ENCODE peak calls at places on chromosomes 7 and 10, in six cellular contexts. One of them, this sample, is unnamed.

GRCh38 chr7:95331004-95331337 is 6.6 kb upstream of the PON1 start:
- DNase-seq in type B pancreatic cell: no peak
- DNase-seq in astrocyte of the spinal cord: no peak
- DNase-seq in A549: no peak
- DNase-seq in HFF-Myc: no peak
- DNase-seq in sigmoid colon: no peak
- DNase-seq in this sample: no peak

GRCh38 chr7:5526190-5527037 is 102.8 kb upstream of the TNRC18 start:
- DNase-seq in sigmoid colon: peak
- DNase-seq in type B pancreatic cell: no peak
- DNase-seq in astrocyte of the spinal cord: peak
- DNase-seq in HFF-Myc: no peak
- DNase-seq in A549: no peak
- DNase-seq in this sample: no peak

GRCh38 chr7:18607025-18607424 is 111.5 kb downstream of the HDAC9 start:
- DNase-seq in astrocyte of the spinal cord: peak
- DNase-seq in type B pancreatic cell: no peak
- DNase-seq in HFF-Myc: no peak
- DNase-seq in A549: no peak
- DNase-seq in sigmoid colon: no peak
- DNase-seq in this sample: no peak

GRCh38 chr7:50826371-50827172 is 43.9 kb upstream of the GRB10 start:
- DNase-seq in A549: peak
- DNase-seq in sigmoid colon: no peak
- DNase-seq in HFF-Myc: peak
- DNase-seq in type B pancreatic cell: no peak
- DNase-seq in astrocyte of the spinal cord: peak
- DNase-seq in this sample: no peak

GRCh38 chr7:82050134-82050533 is 280.3 kb upstream of the HGF start:
- DNase-seq in astrocyte of the spinal cord: peak
- DNase-seq in HFF-Myc: peak
- DNase-seq in sigmoid colon: no peak
- DNase-seq in A549: peak
- DNase-seq in type B pancreatic cell: no peak
- DNase-seq in this sample: no peak

GRCh38 chr10:24393206-24393605 is 184.3 kb downstream of the KIAA1217 start:
- DNase-seq in type B pancreatic cell: no peak
- DNase-seq in HFF-Myc: no peak
- DNase-seq in A549: no peak
- DNase-seq in sigmoid colon: no peak
- DNase-seq in astrocyte of the spinal cord: no peak
- DNase-seq in this sample: no peak

GRCh38 chr7:151396328-151396970 is 13.4 kb downstream of the WDR86 start:
- DNase-seq in astrocyte of the spinal cord: no peak
- DNase-seq in type B pancreatic cell: no peak
- DNase-seq in HFF-Myc: no peak
- DNase-seq in A549: no peak
- DNase-seq in sigmoid colon: no peak
- DNase-seq in this sample: peak

GRCh38 chr7:4871930-4872675 is 10.3 kb upstream of the PAPOLB start:
- DNase-seq in sigmoid colon: no peak
- DNase-seq in A549: no peak
- DNase-seq in astrocyte of the spinal cord: no peak
- DNase-seq in HFF-Myc: no peak
- DNase-seq in type B pancreatic cell: no peak
- DNase-seq in this sample: no peak

GRCh38 chr7:24715661-24716479 is 41.4 kb downstream of the GSDME start:
- DNase-seq in astrocyte of the spinal cord: peak
- DNase-seq in sigmoid colon: no peak
- DNase-seq in type B pancreatic cell: no peak
- DNase-seq in HFF-Myc: peak
- DNase-seq in A549: peak
- DNase-seq in this sample: no peak

GRCh38 chr10:118927317-118927716 is 102.2 kb upstream of the NANOS1 start:
- DNase-seq in sigmoid colon: no peak
- DNase-seq in type B pancreatic cell: peak
- DNase-seq in astrocyte of the spinal cord: no peak
- DNase-seq in HFF-Myc: no peak
- DNase-seq in A549: no peak
- DNase-seq in this sample: no peak

GRCh38 chr10:17582015-17582414 is 35.2 kb downstream of the HACD1 start:
- DNase-seq in A549: no peak
- DNase-seq in HFF-Myc: no peak
- DNase-seq in astrocyte of the spinal cord: no peak
- DNase-seq in sigmoid colon: no peak
- DNase-seq in type B pancreatic cell: no peak
- DNase-seq in this sample: no peak

GRCh38 chr7:94395141-94396041 is 696 bp downstream of the COL1A2 start:
- DNase-seq in HFF-Myc: peak
- DNase-seq in A549: peak
- DNase-seq in type B pancreatic cell: no peak
- DNase-seq in astrocyte of the spinal cord: peak
- DNase-seq in sigmoid colon: peak
- DNase-seq in this sample: no peak

GRCh38 chr10:30827531-30828120 is 198.1 kb upstream of the LYZL2 start:
- DNase-seq in type B pancreatic cell: no peak
- DNase-seq in sigmoid colon: peak
- DNase-seq in HFF-Myc: peak
- DNase-seq in A549: no peak
- DNase-seq in astrocyte of the spinal cord: peak
- DNase-seq in this sample: no peak

GRCh38 chr7:47038621-47039020 is 543.3 kb downstream of the TNS3 start:
- DNase-seq in A549: no peak
- DNase-seq in type B pancreatic cell: no peak
- DNase-seq in sigmoid colon: no peak
- DNase-seq in astrocyte of the spinal cord: no peak
- DNase-seq in HFF-Myc: no peak
- DNase-seq in this sample: no peak

GRCh38 chr7:12769464-12769863 is 82.0 kb downstream of the ARL4A start:
- DNase-seq in A549: no peak
- DNase-seq in type B pancreatic cell: no peak
- DNase-seq in astrocyte of the spinal cord: no peak
- DNase-seq in HFF-Myc: no peak
- DNase-seq in sigmoid colon: no peak
- DNase-seq in this sample: no peak

DNA sequence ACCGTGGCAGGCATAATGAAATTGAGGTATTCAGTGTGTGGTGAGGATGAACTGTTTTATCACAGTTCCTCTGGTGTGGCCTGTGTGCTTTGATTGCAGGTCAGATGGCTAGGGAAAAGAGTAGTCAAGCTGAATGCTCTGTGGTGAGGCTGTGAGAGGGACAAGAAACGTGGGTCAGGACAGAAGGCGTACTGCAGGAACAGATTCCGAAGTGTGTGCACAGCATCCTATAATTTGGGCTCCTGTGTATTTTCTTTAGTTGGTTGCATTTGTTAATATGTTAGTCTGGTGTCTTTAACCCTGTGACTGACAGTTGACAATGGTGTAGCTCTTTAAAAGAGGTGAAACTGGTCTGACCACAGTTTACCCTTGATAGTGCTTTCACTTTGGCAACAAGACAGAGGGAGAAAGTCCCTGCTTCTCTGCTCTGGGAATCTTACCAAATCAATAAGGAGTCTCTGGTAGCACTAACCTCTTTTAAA is 76.5 kb downstream of the AUTS2 start:
- DNase-seq in type B pancreatic cell: no peak
- DNase-seq in astrocyte of the spinal cord: no peak
- DNase-seq in sigmoid colon: no peak
- DNase-seq in A549: no peak
- DNase-seq in HFF-Myc: no peak
- DNase-seq in this sample: no peak
- TF ChIP-seq CTCF in type B pancreatic cell: no peak
- TF ChIP-seq CTCF in astrocyte of the spinal cord: no peak
- TF ChIP-seq CTCF in sigmoid colon: no peak
- TF ChIP-seq CTCF in A549: no peak
- TF ChIP-seq CTCF in HFF-Myc: no peak
- TF ChIP-seq CTCF in this sample: no peak

GRCh38 chr7:131540491-131541162 is 15.8 kb downstream of the PODXL start:
- DNase-seq in A549: no peak
- DNase-seq in HFF-Myc: no peak
- DNase-seq in type B pancreatic cell: no peak
- DNase-seq in sigmoid colon: peak
- DNase-seq in astrocyte of the spinal cord: peak
- DNase-seq in this sample: peak
- TF ChIP-seq CTCF in A549: no peak
- TF ChIP-seq CTCF in HFF-Myc: no peak
- TF ChIP-seq CTCF in type B pancreatic cell: no peak
- TF ChIP-seq CTCF in sigmoid colon: peak
- TF ChIP-seq CTCF in astrocyte of the spinal cord: peak
- TF ChIP-seq CTCF in this sample: peak

GRCh38 chr7:139681463-139681755 is 96.4 kb downstream of the HIPK2 start:
- DNase-seq in A549: no peak
- DNase-seq in sigmoid colon: no peak
- DNase-seq in astrocyte of the spinal cord: peak
- DNase-seq in HFF-Myc: no peak
- DNase-seq in type B pancreatic cell: no peak
- DNase-seq in this sample: no peak
- TF ChIP-seq CTCF in A549: no peak
- TF ChIP-seq CTCF in sigmoid colon: no peak
- TF ChIP-seq CTCF in astrocyte of the spinal cord: no peak
- TF ChIP-seq CTCF in HFF-Myc: no peak
- TF ChIP-seq CTCF in type B pancreatic cell: no peak
- TF ChIP-seq CTCF in this sample: no peak

GRCh38 chr7:73555411-73555982 is 2.0 kb downstream of the BCL7B start:
- DNase-seq in A549: no peak
- DNase-seq in sigmoid colon: no peak
- DNase-seq in HFF-Myc: no peak
- DNase-seq in type B pancreatic cell: no peak
- DNase-seq in astrocyte of the spinal cord: no peak
- DNase-seq in this sample: no peak

GRCh38 chr7:73557108-73557396 is 438 bp downstream of the BCL7B start:
- DNase-seq in astrocyte of the spinal cord: peak
- DNase-seq in type B pancreatic cell: peak
- DNase-seq in A549: peak
- DNase-seq in sigmoid colon: peak
- DNase-seq in HFF-Myc: peak
- DNase-seq in this sample: peak

GRCh38 chr7:73557397-73558257 is at the start of gene BCL7B:
- DNase-seq in A549: peak
- DNase-seq in HFF-Myc: no peak
- DNase-seq in sigmoid colon: peak
- DNase-seq in type B pancreatic cell: peak
- DNase-seq in astrocyte of the spinal cord: peak
- DNase-seq in this sample: no peak

GRCh38 chr7:73560035-73560835 is 2.7 kb upstream of the BCL7B start:
- DNase-seq in astrocyte of the spinal cord: peak
- DNase-seq in sigmoid colon: no peak
- DNase-seq in A549: peak
- DNase-seq in type B pancreatic cell: no peak
- DNase-seq in HFF-Myc: peak
- DNase-seq in this sample: no peak

DNA sequence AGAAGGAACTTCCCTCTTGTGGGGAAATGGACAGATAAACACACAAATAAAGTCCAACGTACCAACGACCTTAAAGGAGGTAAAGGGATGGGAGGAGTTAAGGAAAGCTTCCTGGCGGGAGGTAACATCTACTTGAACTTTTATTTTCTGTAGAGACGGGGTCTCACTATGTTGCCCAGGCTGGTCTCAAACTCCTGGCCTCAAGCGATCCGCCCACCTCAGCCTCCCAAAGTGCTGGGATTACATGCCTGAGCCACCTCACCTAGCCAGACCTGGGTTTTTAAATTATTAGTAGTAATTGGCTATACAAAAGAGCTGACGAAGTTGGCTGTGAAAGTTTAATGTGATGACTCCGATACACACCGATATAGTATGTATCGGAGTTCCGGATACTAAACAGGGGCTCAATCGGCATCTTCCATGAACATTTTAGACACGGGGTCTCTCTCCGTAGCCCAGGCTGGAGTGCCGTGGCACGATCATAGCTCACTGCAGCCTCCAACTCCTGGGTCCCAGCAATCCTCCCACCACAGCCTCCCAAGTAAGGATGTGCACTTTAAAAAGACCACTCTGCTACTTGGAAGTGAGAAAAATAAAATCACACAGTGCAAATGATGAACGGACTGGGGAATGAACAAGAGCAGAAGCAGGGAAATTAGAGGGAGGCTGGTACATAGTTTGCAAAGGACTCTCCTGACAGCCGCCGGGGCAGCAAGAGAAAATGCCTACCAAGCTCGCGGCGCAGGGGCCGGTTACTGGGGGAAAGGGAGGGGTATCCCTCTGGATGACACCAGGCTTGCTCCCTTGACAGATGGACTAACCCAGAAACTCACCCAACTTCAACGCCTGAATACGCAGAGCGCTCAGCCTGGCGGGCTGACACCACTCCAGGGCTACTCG is 1.0 kb downstream of the BCL7B start:
- DNase-seq in HFF-Myc: no peak
- DNase-seq in astrocyte of the spinal cord: no peak
- DNase-seq in type B pancreatic cell: no peak
- DNase-seq in sigmoid colon: no peak
- DNase-seq in A549: no peak
- DNase-seq in this sample: no peak
- TF ChIP-seq CTCF in HFF-Myc: no peak
- TF ChIP-seq CTCF in astrocyte of the spinal cord: no peak
- TF ChIP-seq CTCF in type B pancreatic cell: no peak
- TF ChIP-seq CTCF in sigmoid colon: no peak
- TF ChIP-seq CTCF in A549: no peak
- TF ChIP-seq CTCF in this sample: no peak

DNA sequence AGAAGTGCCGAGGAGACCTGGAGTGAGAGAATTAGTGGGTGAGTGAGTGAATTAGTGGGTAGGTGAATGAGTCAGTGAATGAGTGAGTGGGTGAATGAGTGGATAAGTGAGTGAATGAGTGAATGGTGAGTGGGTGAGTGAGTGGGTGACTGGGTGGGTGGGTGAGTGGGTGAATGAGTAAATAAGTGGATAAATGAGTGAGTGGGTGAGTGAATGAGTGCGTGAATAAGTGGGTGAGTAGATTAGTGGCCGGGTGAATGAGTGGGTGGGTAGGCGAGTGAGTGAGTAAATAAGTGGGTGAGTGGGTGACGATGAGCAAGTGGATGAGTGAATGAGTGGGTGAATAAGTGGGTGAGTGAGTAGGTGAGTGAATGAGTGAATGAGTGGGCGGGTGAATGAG is 243.7 kb upstream of the MGMT start:
- DNase-seq in type B pancreatic cell: no peak
- DNase-seq in sigmoid colon: no peak
- DNase-seq in A549: no peak
- DNase-seq in astrocyte of the spinal cord: no peak
- DNase-seq in HFF-Myc: no peak
- DNase-seq in this sample: no peak
- TF ChIP-seq CTCF in type B pancreatic cell: no peak
- TF ChIP-seq CTCF in sigmoid colon: no peak
- TF ChIP-seq CTCF in A549: no peak
- TF ChIP-seq CTCF in astrocyte of the spinal cord: no peak
- TF ChIP-seq CTCF in HFF-Myc: no peak
- TF ChIP-seq CTCF in this sample: no peak

This sample was measured in chondrocyte.